ENCODE peak calls at places on chromosomes 4 and X, in six cellular contexts. G is esophagus squamous epithelium, M is upper lobe of right lung, I is tibial artery, J is lower leg skin, P is GM13977. Z is an unnamed sample.

GRCh38 chr4:81562093-81562492 is 90.4 kb upstream of the RASGEF1B start:
- DNase-seq in G (no peak), M (no peak), I (no peak), J (no peak), P (peak), Z (no peak)

GRCh38 chr4:62288803-62289541 is 1088.8 kb downstream of the ADGRL3 start:
- DNase-seq in G (no peak), M (no peak), I (no peak), J (no peak), P (no peak), Z (no peak)

GRCh38 chr4:171954650-171955049 is 141.4 kb downstream of the GALNTL6 start:
- DNase-seq in G (no peak), M (no peak), I (no peak), J (no peak), P (no peak), Z (no peak)

GRCh38 chr4:118888666-118889312 is at the start of gene SYNPO2:
- DNase-seq in G (no peak), M (peak), I (peak), J (peak), P (peak), Z (no peak)

GRCh38 chr4:111697176-111697962 is 447.9 kb upstream of the FAM241A start:
- DNase-seq in G (no peak), M (no peak), I (no peak), J (no peak), P (no peak), Z (no peak)

GRCh38 chrX:30283456-30284200 is 25.6 kb downstream of the NR0B1 start:
- DNase-seq in G (no peak), M (no peak), I (no peak), J (no peak), P (no peak), Z (no peak)

GRCh38 chr4:121154103-121154515 is 10.0 kb downstream of the TNIP3 start:
- DNase-seq in G (no peak), M (no peak), I (no peak), J (no peak), P (peak), Z (no peak)

GRCh38 chr4:163492951-163493504 is 1.5 kb upstream of the TMA16 start:
- DNase-seq in G (no peak), M (no peak), I (no peak), J (no peak), P (no peak), Z (no peak)

GRCh38 chr4:88027611-88028608 is 20.5 kb downstream of the PKD2 start:
- DNase-seq in G (no peak), M (no peak), I (no peak), J (no peak), P (no peak), Z (no peak)

GRCh38 chrX:21725916-21726315 is 32.0 kb downstream of the SMPX start:
- DNase-seq in G (no peak), M (no peak), I (no peak), J (no peak), P (no peak), Z (no peak)

GRCh38 chrX:21723814-21724213 is 34.1 kb downstream of the SMPX start:
- DNase-seq in G (no peak), M (no peak), I (no peak), J (no peak), P (no peak), Z (no peak)

GRCh38 chrX:21723097-21723496 is 34.8 kb downstream of the SMPX start:
- DNase-seq in G (no peak), M (no peak), I (no peak), J (no peak), P (no peak), Z (no peak)

GRCh38 chrX:21728276-21728968 is 29.5 kb downstream of the SMPX start:
- DNase-seq in G (no peak), M (no peak), I (no peak), J (no peak), P (no peak), Z (no peak)

DNA sequence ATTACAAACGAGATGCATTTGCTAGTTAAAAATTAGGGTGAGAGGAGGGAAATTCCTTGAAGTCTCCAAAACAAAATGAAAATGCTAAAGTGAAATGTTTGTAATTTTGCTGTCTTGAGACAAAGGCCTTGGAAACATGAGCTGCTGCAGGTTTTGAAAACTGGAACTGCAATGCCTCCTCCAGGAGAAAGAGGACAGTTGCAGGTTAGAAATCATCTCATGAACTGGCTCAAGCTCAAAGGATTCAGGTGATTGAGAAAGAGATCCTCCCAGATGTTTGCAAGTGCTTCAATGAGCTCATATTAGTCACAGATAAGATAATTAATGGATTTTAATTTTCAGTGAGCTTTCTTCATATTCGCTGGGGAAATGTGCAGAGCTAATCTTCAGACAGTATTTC is 32.4 kb downstream of the SMPX start:
- DNase-seq in G (no peak), M (no peak), I (no peak), J (no peak), P (no peak), Z (no peak)
- TF ChIP-seq CTCF in G (peak), M (no peak), I (no peak), J (no peak), P (peak), Z (no peak)

DNA sequence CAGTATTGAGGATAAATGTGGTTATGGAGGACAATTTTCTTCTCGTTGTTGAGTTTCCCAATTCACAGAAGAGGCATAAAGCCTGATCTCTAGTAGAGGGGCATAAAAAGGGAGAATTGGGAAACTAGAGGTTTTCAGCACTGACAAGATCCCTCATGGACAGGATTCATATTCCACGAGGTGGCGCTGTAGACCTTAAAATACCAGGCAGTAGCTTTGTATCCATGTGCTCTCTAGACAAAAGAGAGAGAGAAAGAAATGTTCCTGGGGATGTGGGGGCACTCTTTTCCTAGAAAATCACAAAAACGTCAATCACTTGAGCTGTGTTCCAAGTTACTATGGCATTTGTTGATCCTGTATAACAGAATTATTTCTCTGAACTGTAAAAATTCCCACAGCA is 128.3 kb downstream of the MAGEE1 start:
- DNase-seq in G (no peak), M (no peak), I (no peak), J (no peak), P (no peak), Z (no peak)
- TF ChIP-seq CTCF in G (no peak), M (no peak), I (no peak), J (no peak), P (peak), Z (no peak)

DNA sequence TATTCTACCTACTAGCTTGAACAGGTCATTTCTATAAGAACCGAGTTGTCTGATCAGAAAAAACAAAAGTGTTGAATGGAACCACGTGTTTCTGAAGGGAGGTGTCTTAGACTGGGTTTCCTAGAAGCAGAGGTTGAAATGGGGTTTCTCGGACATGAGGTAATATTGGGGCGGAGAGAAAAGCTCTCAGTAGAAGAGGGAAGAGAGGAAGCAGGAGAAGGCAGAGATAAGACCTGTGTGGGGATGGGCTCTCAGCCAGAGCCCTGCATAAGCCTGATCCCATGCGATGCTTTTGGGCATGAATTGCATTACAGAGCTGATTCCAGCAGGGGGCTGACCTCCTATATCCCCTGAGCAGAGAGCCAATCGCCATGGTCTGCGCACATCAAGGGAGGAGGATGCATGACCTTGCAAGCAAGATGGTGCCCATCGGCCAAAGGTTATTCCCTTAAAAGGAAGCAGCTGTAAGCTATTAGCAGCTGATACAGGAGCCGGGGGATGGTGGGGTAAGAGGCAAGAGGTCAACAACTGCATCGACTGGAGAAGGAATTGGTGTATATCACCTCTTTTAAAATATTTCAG is 7.7 kb downstream of the ANOS1 start:
- DNase-seq in G (no peak), M (no peak), I (no peak), J (no peak), P (no peak), Z (no peak)
- TF ChIP-seq CTCF in G (no peak), M (no peak), I (no peak), J (no peak), P (peak), Z (no peak)

GRCh38 chr4:6313216-6313615 is 43.6 kb downstream of the WFS1 start:
- DNase-seq in G (no peak), M (no peak), I (no peak), J (no peak), P (no peak), Z (no peak)
- TF ChIP-seq CTCF in G (no peak), M (no peak), I (no peak), J (no peak), P (no peak), Z (no peak)

DNA sequence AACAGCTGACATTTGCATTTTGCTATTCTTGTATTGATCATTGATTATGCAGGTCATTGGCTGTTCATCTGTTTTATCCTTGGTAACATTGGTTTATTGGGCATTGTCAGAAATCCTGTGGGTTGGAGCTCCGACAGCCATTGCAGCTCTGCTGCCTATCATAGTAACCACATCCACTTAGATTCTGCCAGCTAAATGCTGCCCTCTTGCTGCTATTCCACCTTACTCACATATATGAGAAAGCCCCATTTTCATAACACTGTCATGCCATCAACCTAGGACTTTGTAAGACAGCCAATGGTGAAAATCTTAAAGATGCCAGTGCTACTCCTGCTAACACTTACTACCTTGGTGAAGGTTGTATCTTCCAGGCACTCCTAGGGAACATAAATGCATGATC is 187.3 kb upstream of the CXCL13 start:
- DNase-seq in G (no peak), M (no peak), I (no peak), J (no peak), P (peak), Z (no peak)
- TF ChIP-seq CTCF in G (peak), M (no peak), I (no peak), J (no peak), P (no peak), Z (no peak)

GRCh38 chr4:106647451-106647850 is 278.9 kb upstream of the GIMD1 start:
- DNase-seq in G (no peak), M (no peak), I (no peak), J (no peak), P (no peak), Z (no peak)
- TF ChIP-seq CTCF in G (no peak), M (no peak), I (no peak), J (no peak), P (no peak), Z (no peak)

GRCh38 chr4:189912170-189912569 is 28.5 kb upstream of the FRG1 start:
- DNase-seq in G (no peak), M (no peak), I (no peak), J (no peak), P (no peak), Z (no peak)
- TF ChIP-seq CTCF in G (peak), M (peak), I (no peak), J (no peak), P (peak), Z (peak)

DNA sequence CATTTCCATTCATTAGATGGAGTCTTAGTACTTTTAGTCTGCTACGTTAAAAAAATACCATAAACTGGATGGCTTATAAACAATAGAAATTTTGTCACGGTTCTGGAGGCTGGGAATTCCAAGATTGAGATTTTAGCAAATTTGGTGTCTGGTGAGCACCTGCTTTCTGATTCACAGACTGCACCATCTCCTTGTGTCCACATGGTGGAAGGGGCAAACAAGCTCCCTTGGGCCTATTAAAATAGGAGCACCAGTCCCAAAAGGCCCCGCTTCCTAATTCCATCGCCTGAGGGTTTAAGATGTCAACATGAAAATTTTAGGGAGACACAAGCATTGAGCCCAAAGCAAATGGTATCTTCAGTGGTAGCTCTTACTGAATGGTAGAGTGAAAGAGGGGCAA is 120.5 kb upstream of the MAP9 start:
- DNase-seq in G (no peak), M (no peak), I (no peak), J (no peak), P (no peak), Z (no peak)
- TF ChIP-seq CTCF in G (no peak), M (no peak), I (no peak), J (no peak), P (no peak), Z (no peak)

GRCh38 chr4:140643571-140644055 is 74.9 kb upstream of the UCP1 start:
- DNase-seq in G (no peak), M (no peak), I (no peak), J (no peak), P (no peak), Z (peak)

GRCh38 chr4:140640150-140640748 is 71.5 kb upstream of the UCP1 start:
- DNase-seq in G (no peak), M (no peak), I (no peak), J (no peak), P (no peak), Z (no peak)

GRCh38 chr4:140641105-140641555 is 72.4 kb upstream of the UCP1 start:
- DNase-seq in G (no peak), M (no peak), I (no peak), J (no peak), P (no peak), Z (no peak)

GRCh38 chr4:140642674-140643437 is 74.1 kb upstream of the UCP1 start:
- DNase-seq in G (no peak), M (no peak), I (no peak), J (no peak), P (no peak), Z (no peak)

GRCh38 chr4:140641789-140642439 is 73.2 kb upstream of the UCP1 start:
- DNase-seq in G (no peak), M (peak), I (no peak), J (no peak), P (no peak), Z (no peak)
- TF ChIP-seq CTCF in G (no peak), M (peak), I (no peak), J (no peak), P (no peak), Z (no peak)

Z was measured in CD14-positive monocyte.